ENCODE peak calls at places on chromosomes 3 and 15, in four cellular contexts. Z is stomach, H is transverse colon, V is HepG2. B is an unnamed sample.

GRCh38 chr3:28210968-28211713 is 30.3 kb upstream of the CMC1 start:
- DNase-seq in H (no peak), V (no peak), Z (no peak), B (no peak)

GRCh38 chr3:99929409-99930139 is 111.9 kb downstream of the CMSS1 start:
- DNase-seq in Z (no peak), H (peak; percentile 33), V (no peak), B (no peak)

GRCh38 chr15:101698314-101698713 is 26.0 kb downstream of the TARS3 start:
- DNase-seq in Z (no peak), H (no peak), V (no peak), B (no peak)

GRCh38 chr3:47802734-47803477 is at the start of gene DHX30:
- DNase-seq in Z (peak; percentile 89), H (peak; percentile 89), V (peak; percentile 68), B (no peak)

GRCh38 chr3:29195055-29195454 is 85.8 kb upstream of the RBMS3 start:
- DNase-seq in V (no peak), Z (no peak), H (no peak), B (no peak)

GRCh38 chr15:87710406-87710805 is 546.1 kb downstream of the NTRK3 start:
- DNase-seq in V (no peak), H (peak; percentile 8), Z (no peak), B (no peak)

GRCh38 chr3:29286841-29287240 is 6.0 kb downstream of the RBMS3 start:
- DNase-seq in V (no peak), H (no peak), Z (no peak), B (no peak)

GRCh38 chr3:7657214-7658112 is 796.5 kb downstream of the GRM7 start:
- DNase-seq in V (no peak), H (no peak), Z (no peak), B (no peak)

GRCh38 chr3:127962937-127963336 is 47.9 kb downstream of the KBTBD12 start:
- DNase-seq in Z (no peak), H (no peak), V (no peak), B (no peak)

GRCh38 chr15:58856090-58856489 is 77.4 kb downstream of the SLTM start:
- DNase-seq in Z (no peak), H (no peak), V (no peak), B (no peak)

GRCh38 chr3:18047052-18047451 is 304.6 kb upstream of the TBC1D5 start:
- DNase-seq in Z (no peak), V (no peak), H (no peak), B (no peak)

GRCh38 chr15:45393851-45394250 is 15.5 kb upstream of the GATM start:
- DNase-seq in V (peak; percentile 59), H (no peak), Z (no peak), B (no peak)

GRCh38 chr3:120153294-120153693 is 59.0 kb upstream of the GSK3B start:
- DNase-seq in H (no peak), Z (no peak), V (no peak), B (no peak)
- TF ChIP-seq EP300 in H (no peak), Z (no peak), V (no peak), B (no peak)

DNA sequence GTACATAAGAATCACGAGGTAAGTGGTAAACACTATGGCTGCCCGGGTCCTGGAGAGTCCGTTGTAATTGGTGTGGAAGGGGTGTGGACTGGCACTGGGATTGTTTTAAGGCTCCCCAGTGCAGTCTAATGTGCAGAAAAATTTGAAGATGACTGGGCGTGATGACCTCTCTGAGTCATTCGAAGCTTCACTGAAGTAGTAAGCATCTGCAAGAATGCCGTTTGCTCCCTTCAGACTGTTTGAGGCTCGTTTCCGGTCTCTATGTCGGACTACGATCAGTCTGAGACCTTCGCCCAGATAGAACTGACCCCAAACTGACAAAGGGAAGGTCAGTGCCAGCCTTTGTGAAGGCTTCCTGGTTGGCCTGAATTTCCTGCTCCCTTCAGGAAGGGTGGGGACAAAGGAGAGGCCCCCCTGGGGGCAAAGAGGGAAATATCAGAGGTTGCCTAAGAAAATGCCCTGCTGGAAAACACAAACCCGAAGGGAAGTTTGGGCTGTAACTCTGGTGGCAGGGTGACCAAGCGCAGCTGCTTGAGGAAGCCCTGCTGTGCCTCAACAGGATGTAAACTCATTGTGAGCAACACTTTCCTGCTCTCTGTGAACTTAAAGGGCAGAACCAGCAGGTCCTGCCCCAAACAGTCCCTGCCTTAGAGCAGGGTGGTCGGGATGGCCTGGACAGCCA is 34.6 kb downstream of the BTD start:
- DNase-seq in H (no peak), V (no peak), Z (no peak), B (no peak)
- TF ChIP-seq EP300 in H (no peak), V (no peak), Z (no peak), B (no peak)

GRCh38 chr15:80669599-80670273 is 25.4 kb upstream of the ABHD17C start:
- DNase-seq in V (no peak), H (no peak), Z (no peak), B (no peak)
- TF ChIP-seq EP300 in V (no peak), H (no peak), Z (no peak), B (no peak)

DNA sequence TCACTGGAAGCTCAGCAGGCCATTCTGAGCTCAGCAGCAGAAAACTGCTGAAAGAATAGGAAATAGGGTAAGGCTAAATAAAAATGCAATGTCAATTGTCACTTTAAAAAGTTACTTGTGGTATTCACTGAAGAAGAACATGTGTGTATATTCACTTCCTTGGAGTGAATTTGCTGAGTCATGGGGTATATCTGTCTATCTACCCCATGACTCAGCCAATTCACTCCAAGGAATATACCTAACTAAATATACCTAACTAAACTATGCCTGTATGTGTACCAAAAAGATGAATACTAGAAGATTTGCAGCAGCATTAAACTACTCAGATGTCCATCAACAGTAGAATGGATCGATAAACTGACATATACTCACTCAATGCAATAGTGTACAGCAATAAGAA is 69.5 kb upstream of the KCNAB1 start:
- DNase-seq in H (no peak), V (no peak), Z (no peak), B (no peak)
- TF ChIP-seq EP300 in H (no peak), V (no peak), Z (no peak), B (no peak)

DNA sequence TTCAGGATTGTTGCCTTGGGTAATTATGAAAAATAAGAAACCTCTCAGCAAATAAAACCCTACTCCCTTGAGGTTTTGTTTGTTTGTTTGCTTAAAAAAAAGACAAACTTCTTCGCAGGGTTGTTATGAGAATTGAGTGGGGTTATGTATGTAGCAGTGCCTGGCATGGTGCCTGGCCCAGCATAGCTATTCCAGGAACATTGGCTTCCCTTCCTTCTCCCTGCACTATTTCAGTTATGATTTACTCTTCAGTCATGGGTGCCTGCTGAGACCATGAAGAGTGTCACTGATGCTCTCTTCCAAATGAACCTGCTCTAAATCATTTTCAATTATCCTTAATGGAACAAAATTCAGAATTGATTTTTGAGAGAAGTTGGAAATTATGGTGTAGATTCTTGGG is 283.5 kb upstream of the ROPN1 start:
- DNase-seq in V (no peak), Z (no peak), H (peak; percentile 23), B (no peak)
- TF ChIP-seq EP300 in V (no peak), Z (peak; percentile 44), H (no peak), B (no peak)

GRCh38 chr3:11078826-11079520 is 75.3 kb upstream of the HRH1 start:
- DNase-seq in V (no peak), H (no peak), Z (no peak), B (no peak)
- TF ChIP-seq EP300 in V (no peak), H (no peak), Z (no peak), B (no peak)

GRCh38 chr3:152657002-152657400 is 177.9 kb upstream of the P2RY1 start:
- DNase-seq in H (no peak), V (no peak), Z (no peak), B (no peak)
- TF ChIP-seq EP300 in H (no peak), V (no peak), Z (no peak), B (no peak)

GRCh38 chr3:5774337-5774736 is 586.8 kb downstream of the EDEM1 start:
- DNase-seq in Z (no peak), H (no peak), V (no peak), B (no peak)

GRCh38 chr3:5769825-5770224 is 582.3 kb downstream of the EDEM1 start:
- DNase-seq in V (no peak), H (no peak), Z (no peak), B (no peak)

GRCh38 chr3:5767304-5767703 is 579.8 kb downstream of the EDEM1 start:
- DNase-seq in Z (no peak), V (no peak), H (no peak), B (no peak)

GRCh38 chr3:5766848-5767247 is 579.3 kb downstream of the EDEM1 start:
- DNase-seq in V (no peak), H (no peak), Z (no peak), B (no peak)

DNA sequence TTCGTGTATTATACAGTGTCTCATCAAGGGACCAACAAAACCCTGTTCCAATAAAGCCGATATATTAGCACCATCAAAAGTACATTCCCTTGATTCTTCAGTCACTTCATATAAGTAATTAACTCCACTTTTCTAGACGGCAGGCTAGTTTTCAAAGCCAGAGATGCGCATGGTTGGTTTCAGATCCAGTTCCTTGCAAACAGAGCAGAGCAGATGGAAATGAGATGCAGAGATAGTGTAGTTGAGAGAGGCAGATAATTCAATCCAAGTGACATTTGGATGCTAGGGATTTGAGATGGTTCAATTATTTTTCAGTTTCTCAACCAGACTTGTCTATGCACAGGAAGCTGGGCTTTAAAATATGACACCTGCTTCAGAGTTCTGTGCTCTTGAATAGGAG is 581.0 kb downstream of the EDEM1 start:
- DNase-seq in V (no peak), H (no peak), Z (no peak), B (no peak)
- TF ChIP-seq EP300 in V (no peak), H (no peak), Z (no peak), B (no peak)